ENCODE peak calls at places on chromosomes 6 and 20, in ten cellular contexts. S, K, U, T, R, A, D, W, N and E are unnamed samples.

GRCh38 chr20:45258669-45259068 is 4.3 kb upstream of the SLPI start:
- DNase-seq in S (no peak), K (no peak), U (no peak), T (no peak), R (no peak), A (no peak), D (no peak), W (no peak), N (no peak), E (no peak)

GRCh38 chr6:84618046-84618752 is 146.2 kb downstream of the TBX18 start:
- DNase-seq in S (no peak), K (no peak), U (no peak), T (no peak), R (no peak), A (no peak), D (no peak), W (peak; percentile 95), N (no peak), E (peak; percentile 91)

GRCh38 chr6:131413191-131413830 is 159.7 kb upstream of the ARG1 start:
- DNase-seq in S (no peak), K (no peak), U (no peak), T (no peak), R (no peak), A (no peak), D (no peak), W (no peak), N (no peak), E (no peak)

GRCh38 chr6:97097068-97098047 is 172.8 kb downstream of the KLHL32 start:
- DNase-seq in S (no peak), K (no peak), U (no peak), T (no peak), R (no peak), A (no peak), D (no peak), W (no peak), N (no peak), E (no peak)

GRCh38 chr6:94902974-94903628 is 674.2 kb upstream of the MANEA start:
- DNase-seq in S (no peak), K (no peak), U (no peak), T (no peak), R (no peak), A (no peak), D (no peak), W (no peak), N (no peak), E (no peak)

GRCh38 chr20:21618697-21619421 is 86.6 kb upstream of the PAX1 start:
- DNase-seq in S (no peak), K (no peak), U (no peak), T (no peak), R (no peak), A (no peak), D (no peak), W (no peak), N (no peak), E (no peak)

GRCh38 chr20:31551581-31552081 is 37.4 kb downstream of the HM13 start:
- DNase-seq in S (no peak), K (no peak), U (no peak), T (no peak), R (no peak), A (no peak), D (no peak), W (no peak), N (no peak), E (no peak)

GRCh38 chr6:136252441-136252840 is 2.3 kb upstream of the MTFR2 start:
- DNase-seq in S (no peak), K (no peak), U (no peak), T (no peak), R (no peak), A (no peak), D (no peak), W (no peak), N (no peak), E (no peak)

GRCh38 chr6:87436435-87436834 is 28.7 kb downstream of the CFAP206 start:
- DNase-seq in S (no peak), K (peak; percentile 56), U (peak; percentile 56), T (no peak), R (peak; percentile 8), A (peak; percentile 28), D (no peak), W (peak; percentile 86), N (peak; percentile 17), E (peak; percentile 45)

GRCh38 chr6:3911614-3912336 is 62.6 kb downstream of the FAM50B start:
- DNase-seq in S (peak; percentile 72), K (no peak), U (peak; percentile 85), T (no peak), R (no peak), A (no peak), D (peak; percentile 41), W (no peak), N (no peak), E (peak; percentile 69)

GRCh38 chr6:38436726-38437465 is 202.8 kb downstream of the BTBD9 start:
- DNase-seq in S (no peak), K (no peak), U (peak; percentile 53), T (no peak), R (no peak), A (no peak), D (no peak), W (no peak), N (no peak), E (peak; percentile 94)

GRCh38 chr6:17928514-17929430 is 58.7 kb downstream of the KIF13A start:
- DNase-seq in S (no peak), K (no peak), U (no peak), T (no peak), R (no peak), A (no peak), D (no peak), W (no peak), N (no peak), E (peak; percentile 76)

GRCh38 chr6:100803264-100803663 is 77.9 kb downstream of the ASCC3 start:
- DNase-seq in S (no peak), K (no peak), U (no peak), T (no peak), R (no peak), A (no peak), D (no peak), W (no peak), N (peak; percentile 44), E (no peak)